ENCODE peak calls at places on chromosome X, in four cellular contexts. L is keratinocyte, H is SK-N-SH, T is fibroblast of lung. N is an unnamed sample.

GRCh38 chrX:2484721-2485459 is 15.9 kb downstream of the DHRSX start:
- DNase-seq in L (peak; percentile 19), H (no peak), T (peak; percentile 58), N (no peak)

GRCh38 chrX:345020-345925 is 26.7 kb upstream of the GTPBP6 start:
- DNase-seq in H (no peak), L (no peak), T (no peak), N (no peak)

GRCh38 chrX:153825042-153825441 is 5.3 kb downstream of the PDZD4 start:
- DNase-seq in H (peak; percentile 7), L (no peak), T (no peak), N (no peak)

GRCh38 chrX:69195197-69195596 is 29.9 kb upstream of the PJA1 start:
- DNase-seq in L (no peak), T (no peak), H (peak; percentile 46), N (no peak)

GRCh38 chrX:47513697-47514085 is 30.7 kb upstream of the ZNF41 start:
- DNase-seq in T (peak; percentile 22), L (no peak), H (no peak), N (no peak)

GRCh38 chrX:134692990-134693389 is 34.7 kb upstream of the PLAC1 start:
- DNase-seq in H (no peak), T (peak; percentile 86), L (no peak), N (no peak)

GRCh38 chrX:100413231-100413630 is 3.2 kb upstream of the PCDH19 start:
- DNase-seq in L (no peak), T (peak; percentile 32), H (peak; percentile 63), N (peak; percentile 32)

GRCh38 chrX:65644621-65645287 is 22.7 kb upstream of the MSN start:
- DNase-seq in T (peak; percentile 87), L (peak; percentile 44), H (peak; percentile 12), N (no peak)

GRCh38 chrX:73239242-73239641 is 24.6 kb upstream of the NAP1L2 start:
- DNase-seq in L (no peak), H (no peak), T (no peak), N (no peak)

GRCh38 chrX:133838761-133839676 is 146.4 kb downstream of the GPC3 start:
- DNase-seq in T (peak; percentile 14), H (peak; percentile 50), L (no peak), N (peak; percentile 54)

GRCh38 chrX:42028113-42028512 is 104.8 kb upstream of the CASK start:
- DNase-seq in L (no peak), H (peak; percentile 2), T (no peak), N (no peak)

GRCh38 chrX:47202316-47202715 is 8.7 kb downstream of the UBA1 start:
- DNase-seq in L (no peak), H (no peak), T (no peak), N (no peak)

DNA sequence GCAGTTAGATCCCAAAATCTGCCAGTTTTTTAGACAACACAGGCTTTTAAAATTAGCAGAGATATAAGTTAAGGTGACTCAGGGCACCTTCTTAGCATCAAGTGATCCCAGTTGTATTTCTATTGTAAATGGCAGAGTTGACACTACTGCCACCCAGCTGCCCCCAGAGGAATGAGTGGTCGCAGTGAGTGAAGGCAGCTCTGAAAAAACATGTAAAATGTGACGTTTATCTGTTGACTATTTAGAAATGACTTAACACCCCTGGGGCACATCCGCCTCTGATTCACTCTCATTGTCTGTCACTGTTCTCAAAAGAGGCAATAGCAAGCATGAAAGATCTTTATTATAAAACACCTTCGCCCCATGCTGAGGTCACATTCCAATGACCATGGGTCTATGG is 592.4 kb downstream of the ACTRT1 start:
- DNase-seq in L (no peak), T (no peak), H (no peak), N (no peak)
- TF ChIP-seq CTCF in L (no peak), T (no peak), H (no peak), N (no peak)

DNA sequence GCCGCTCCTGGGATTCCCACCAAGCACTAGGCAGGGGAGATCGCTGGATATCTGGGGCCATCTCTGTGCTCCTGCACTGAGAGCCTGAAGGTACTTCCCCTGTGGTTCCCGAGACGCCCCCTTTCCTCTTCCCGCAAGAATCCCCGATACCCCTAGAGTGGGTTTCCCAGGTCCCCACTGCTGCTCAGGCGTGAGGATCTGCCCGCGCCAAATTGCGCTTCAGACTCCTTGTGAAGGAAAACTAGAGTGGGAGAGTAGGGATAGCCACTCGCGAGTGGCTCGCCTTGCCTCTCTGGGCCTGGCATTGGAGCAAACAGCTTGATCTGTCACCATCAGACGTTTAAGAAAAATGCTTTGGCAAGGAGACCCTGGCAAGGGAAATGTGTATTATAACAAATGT is 1.5 kb downstream of the IL1RAPL2 start:
- DNase-seq in H (peak; percentile 3), T (no peak), L (no peak), N (no peak)
- H3K4me2 ChIP-seq in H (no peak overlapping the region), T (no peak overlapping the region), L (peak overlapping the region; percentile 80), N (no peak overlapping the region)

GRCh38 chrX:71938371-71938770 is 27.7 kb downstream of the NHSL2 start:
- DNase-seq in H (no peak), L (no peak), T (peak; percentile 67), N (no peak)
- H3K79me2 ChIP-seq in H (no peaks in the 10 kb centered on the region), L (no peaks in the 10 kb centered on the region), T (no peaks in the 10 kb centered on the region), N (no peaks in the 10 kb centered on the region)

DNA sequence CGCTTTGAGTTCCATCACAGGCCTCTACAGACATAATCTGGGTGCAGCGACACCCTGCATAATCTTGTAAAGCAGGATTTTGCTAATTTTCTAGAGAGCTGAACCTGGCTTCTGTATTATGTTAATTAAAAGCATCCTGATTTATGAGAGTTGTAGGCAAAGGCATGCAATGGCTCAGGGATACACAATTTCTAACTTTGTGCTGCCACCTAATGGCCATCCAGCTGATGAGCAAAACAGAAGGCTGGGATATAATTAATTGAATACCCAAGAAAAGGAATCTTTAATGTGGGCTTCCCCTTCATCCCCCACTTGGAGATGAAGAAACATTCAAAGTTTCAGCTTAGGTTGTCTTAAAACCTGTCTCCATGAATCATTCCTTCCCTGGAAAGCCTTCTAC is 78.1 kb downstream of the BMP15 start:
- DNase-seq in L (no peak), T (peak; percentile 10), H (peak; percentile 29), N (peak; percentile 15)
- TF ChIP-seq CTCF in L (peak; percentile 50), T (peak; percentile 55), H (peak; percentile 74), N (peak; percentile 63)

DNA sequence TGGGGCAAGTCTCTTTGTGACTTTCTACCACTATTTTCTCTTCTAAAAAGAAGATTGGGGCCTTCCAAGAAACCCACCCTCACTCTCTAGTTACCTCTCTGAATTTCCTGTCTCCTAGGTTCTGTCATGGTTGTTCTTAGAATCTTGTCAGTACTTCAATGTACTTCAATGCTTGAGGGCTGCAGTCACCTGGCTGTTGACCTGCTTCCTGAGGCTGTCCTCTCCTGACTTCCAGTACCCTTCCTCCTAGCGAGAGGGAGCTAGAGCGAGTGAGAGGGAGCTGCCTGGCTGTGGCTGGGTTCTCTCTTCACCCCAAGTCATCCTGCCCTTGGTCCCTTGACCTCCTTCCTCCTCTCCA is 17.7 kb downstream of the CD99L2 start:
- DNase-seq in L (no peak), T (no peak), H (no peak), N (peak; percentile 30)
- H3K4me2 ChIP-seq in L (no peak overlapping the region), T (no peak overlapping the region), H (no peak overlapping the region), N (no peak overlapping the region)